ENCODE peak calls at places on chromosomes 6 and 20, in seven cellular contexts. G is prostate gland, T is H9, J is Calu3, E is body of pancreas, O is AG04450, Z is pancreas. Y is an unnamed sample.

GRCh38 chr6:101853686-101854085 is 460.2 kb downstream of the GRIK2 start:
- DNase-seq in G (no peak), T (no peak), J (no peak), E (no peak), O (no peak), Z (no peak), Y (no peak)

GRCh38 chr20:33282991-33283555 is at the start of gene BPIFB1:
- DNase-seq in G (no peak), T (peak; percentile 34), J (peak; percentile 74), E (no peak), O (no peak), Z (no peak), Y (no peak)

GRCh38 chr6:155301867-155302266 is 12.4 kb downstream of the TFB1M start:
- DNase-seq in G (no peak), T (no peak), J (no peak), E (no peak), O (no peak), Z (no peak), Y (no peak)

GRCh38 chr6:2186516-2186915 is 58.9 kb downstream of the GMDS start:
- DNase-seq in G (no peak), T (no peak), J (no peak), E (no peak), O (no peak), Z (no peak), Y (no peak)

GRCh38 chr20:10501377-10501776 is 66.3 kb downstream of the SLX4IP start:
- DNase-seq in G (peak; percentile 60), T (no peak), J (no peak), E (no peak), O (no peak), Z (no peak), Y (no peak)

GRCh38 chr6:112203577-112204349 is 50.6 kb downstream of the LAMA4 start:
- DNase-seq in G (no peak), T (no peak), J (peak; percentile 9), E (no peak), O (no peak), Z (no peak), Y (no peak)

GRCh38 chr6:18528084-18528743 is 141.1 kb downstream of the RNF144B start:
- DNase-seq in G (no peak), T (no peak), J (no peak), E (no peak), O (no peak), Z (no peak), Y (no peak)

GRCh38 chr20:58019850-58020625 is 208.4 kb downstream of the ANKRD60 start:
- DNase-seq in G (no peak), T (peak; percentile 14), J (no peak), E (no peak), O (no peak), Z (no peak), Y (no peak)

GRCh38 chr6:109315331-109316129 is 66.7 kb downstream of the CD164 start:
- DNase-seq in G (no peak), T (no peak), J (no peak), E (no peak), O (no peak), Z (no peak), Y (peak; percentile 71)

GRCh38 chr6:138044458-138044857 is 62.8 kb downstream of the PERP start:
- DNase-seq in G (no peak), T (no peak), J (no peak), E (no peak), O (no peak), Z (no peak), Y (peak; percentile 4)

GRCh38 chr6:67506352-67506751 is 1128.7 kb upstream of the ADGRB3 start:
- DNase-seq in G (no peak), T (no peak), J (no peak), E (no peak), O (no peak), Z (no peak), Y (no peak)

GRCh38 chr6:118318648-118319047 is 229.4 kb upstream of the PLN start:
- DNase-seq in G (no peak), T (no peak), J (no peak), E (no peak), O (no peak), Z (no peak), Y (no peak)

GRCh38 chr6:17042422-17043147 is 59.3 kb upstream of the STMND1 start:
- DNase-seq in G (no peak), T (peak; percentile 73), J (peak; percentile 65), E (peak; percentile 63), O (no peak), Z (no peak), Y (peak; percentile 59)

GRCh38 chr6:112251170-112251945 is 3.0 kb downstream of the LAMA4 start:
- DNase-seq in G (no peak), T (no peak), J (peak; percentile 40), E (no peak), O (no peak), Z (no peak), Y (peak; percentile 56)

GRCh38 chr6:63883597-63883996 is 248.0 kb downstream of the PHF3 start:
- DNase-seq in G (no peak), T (no peak), J (no peak), E (no peak), O (no peak), Z (no peak), Y (no peak)

GRCh38 chr20:25310268-25310920 is 62.5 kb downstream of the PYGB start:
- DNase-seq in G (no peak), T (no peak), J (peak; percentile 35), E (no peak), O (peak; percentile 82), Z (peak; percentile 59), Y (peak; percentile 92)

GRCh38 chr20:31863296-31864085 is 6.8 kb downstream of the DUSP15 start:
- DNase-seq in G (no peak), T (no peak), J (no peak), E (no peak), O (no peak), Z (no peak), Y (no peak)

GRCh38 chr20:41213150-41213820 is 75.9 kb downstream of the PLCG1 start:
- DNase-seq in G (no peak), T (no peak), J (no peak), E (no peak), O (no peak), Z (no peak), Y (no peak)

GRCh38 chr6:26312501-26313390 is 52.3 kb upstream of the BTN3A2 start:
- DNase-seq in G (peak; percentile 84), T (peak; percentile 85), J (peak; percentile 91), E (peak; percentile 80), O (no peak), Z (peak; percentile 83), Y (no peak)

GRCh38 chr6:156776470-156776840 is 723 bp upstream of the ARID1B start:
- DNase-seq in G (peak; percentile 20), T (no peak), J (no peak), E (no peak), O (no peak), Z (no peak), Y (no peak)

GRCh38 chr6:38012573-38012972 is 193.0 kb downstream of the ZFAND3 start:
- DNase-seq in G (no peak), T (no peak), J (peak; percentile 54), E (no peak), O (peak; percentile 27), Z (no peak), Y (no peak)

GRCh38 chr6:30926644-30927043 is 5.3 kb downstream of the SFTA2 start:
- DNase-seq in G (no peak), T (no peak), J (peak; percentile 74), E (peak; percentile 55), O (no peak), Z (no peak), Y (no peak)

GRCh38 chr20:24863356-24863755 is 85.7 kb upstream of the CST7 start:
- DNase-seq in G (no peak), T (no peak), J (no peak), E (no peak), O (peak; percentile 2), Z (no peak), Y (no peak)

GRCh38 chr20:25058797-25059486 is 1.0 kb upstream of the ACSS1 start:
- DNase-seq in G (peak; percentile 42), T (no peak), J (no peak), E (no peak), O (no peak), Z (peak; percentile 46), Y (no peak)

GRCh38 chr6:43949451-43950110 is 177.7 kb downstream of the MRPL14 start:
- DNase-seq in G (no peak), T (peak; percentile 10), J (no peak), E (no peak), O (no peak), Z (no peak), Y (no peak)

GRCh38 chr6:55874309-55874708 is 1.1 kb downstream of the BMP5 start:
- DNase-seq in G (no peak), T (no peak), J (no peak), E (no peak), O (no peak), Z (no peak), Y (no peak)

GRCh38 chr6:167721291-167721690 is 105.4 kb upstream of the AFDN start:
- DNase-seq in G (no peak), T (no peak), J (no peak), E (no peak), O (no peak), Z (no peak), Y (no peak)

GRCh38 chr20:43658068-43658722 is 8.7 kb upstream of the MYBL2 start:
- DNase-seq in G (no peak), T (no peak), J (peak; percentile 46), E (no peak), O (no peak), Z (no peak), Y (peak; percentile 43)
- TF ChIP-seq CTCF in G (no peak), T (peak; percentile 31), J (no peak), E (no peak), O (peak; percentile 24), Z (no peak), Y (peak; percentile 48)

GRCh38 chr6:158131926-158132325 is 36.1 kb downstream of the SERAC1 start:
- DNase-seq in G (no peak), T (no peak), J (peak; percentile 7), E (no peak), O (no peak), Z (no peak), Y (no peak)
- TF ChIP-seq CTCF in G (no peak), T (peak; percentile 49), J (peak; percentile 42), E (no peak), O (peak; percentile 54), Z (no peak), Y (peak; percentile 69)

DNA sequence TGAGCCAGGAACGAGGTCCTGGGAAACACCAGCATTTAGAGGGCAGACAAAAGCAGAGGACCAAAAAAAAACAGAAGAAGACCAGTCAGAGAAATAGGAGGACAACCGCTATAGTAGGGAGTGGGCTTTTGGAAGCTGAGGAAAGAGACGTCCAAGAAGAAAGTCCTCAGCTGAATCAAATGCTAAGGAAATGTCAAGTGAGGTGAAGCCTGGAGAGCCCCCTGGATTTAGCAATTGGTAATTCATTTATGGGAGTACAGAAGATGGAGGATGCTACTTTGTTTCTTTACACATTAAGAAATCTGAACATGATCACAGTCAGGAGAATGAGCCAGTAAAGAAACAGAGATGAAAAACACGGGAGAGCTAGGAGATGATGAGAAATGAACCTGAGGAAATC is 41.1 kb downstream of the LRP11 start:
- DNase-seq in G (no peak), T (no peak), J (no peak), E (no peak), O (no peak), Z (no peak), Y (no peak)
- TF ChIP-seq CTCF in G (no peak), T (no peak), J (no peak), E (no peak), O (no peak), Z (no peak), Y (peak; percentile 5)

DNA sequence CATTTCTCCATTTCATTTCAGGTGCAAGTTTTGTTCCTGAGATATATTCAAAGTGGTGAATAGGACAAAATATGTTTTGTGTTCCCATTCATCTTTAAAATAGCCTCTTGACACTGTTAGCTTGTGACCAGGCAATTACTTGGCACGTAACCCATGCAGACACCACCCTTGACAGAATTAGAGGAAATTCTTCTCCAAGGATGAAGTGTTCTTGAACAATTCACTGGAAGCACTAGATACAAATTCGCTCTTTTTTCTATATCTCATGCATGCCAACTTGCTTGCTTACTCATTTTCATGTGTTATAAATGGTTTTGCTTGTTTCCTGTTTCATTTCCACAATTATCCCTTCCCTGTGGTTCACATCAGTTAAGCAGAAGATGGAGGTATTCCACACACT is 105.1 kb upstream of the MAN1A1 start:
- DNase-seq in G (no peak), T (no peak), J (no peak), E (no peak), O (no peak), Z (no peak), Y (no peak)
- TF ChIP-seq CTCF in G (no peak), T (no peak), J (no peak), E (no peak), O (no peak), Z (no peak), Y (no peak)

Y was measured in retinal pigment epithelial cell.